ENCODE peak calls at places on chromosomes 2 and 18, in eight cellular contexts. C, P, V, S, Z, L, M and W are unnamed samples.
A peak's percentile ranks its signal among the peaks of the same experiment; 100 is the strongest.

GRCh38 chr2:101327863-101328394 is 19.4 kb upstream of the RNF149 start:
- DNase-seq in S (peak; percentile 79), L (peak; percentile 86), Z (no peak), V (no peak), M (peak; percentile 83), C (no peak), P (no peak), W (no peak)

GRCh38 chr2:22992446-22992845 is 392.5 kb upstream of the KLHL29 start:
- DNase-seq in V (no peak), P (no peak), C (no peak), M (no peak), L (no peak), S (no peak), Z (no peak), W (no peak)

GRCh38 chr2:27353762-27354596 is 2.6 kb downstream of the GTF3C2 start:
- DNase-seq in Z (no peak), L (no peak), M (no peak), S (peak; percentile 44), V (no peak), C (no peak), P (peak; percentile 45), W (no peak)

GRCh38 chr18:79634186-79634585 is 45.4 kb upstream of the CTDP1 start:
- DNase-seq in C (no peak), Z (no peak), P (no peak), M (no peak), S (no peak), L (no peak), V (no peak), W (no peak)

GRCh38 chr2:11343626-11344341 is 652 bp downstream of the ROCK2 start:
- DNase-seq in M (peak; percentile 76), C (peak; percentile 54), P (peak; percentile 37), L (peak; percentile 71), V (peak; percentile 21), Z (no peak), S (peak; percentile 41), W (peak; percentile 69)

GRCh38 chr2:165833156-165833555 is 39.1 kb upstream of the GALNT3 start:
- DNase-seq in Z (no peak), S (peak; percentile 52), M (no peak), P (peak; percentile 83), V (no peak), L (no peak), C (no peak), W (no peak)

GRCh38 chr2:85243101-85244072 is 84.4 kb downstream of the TGOLN2 start:
- DNase-seq in P (no peak), L (no peak), C (no peak), Z (no peak), M (peak; percentile 50), S (no peak), V (no peak), W (no peak)

GRCh38 chr2:202494300-202494699 is 118.2 kb downstream of the BMPR2 start:
- DNase-seq in M (no peak), V (no peak), Z (no peak), C (no peak), L (peak; percentile 40), S (no peak), P (peak; percentile 50), W (no peak)

GRCh38 chr2:222296911-222297599 is 1.7 kb downstream of the PAX3 start:
- DNase-seq in P (peak; percentile 82), V (no peak), M (no peak), C (no peak), S (no peak), L (no peak), Z (no peak), W (no peak)

GRCh38 chr2:146124741-146125140 is 1604.8 kb upstream of the ZEB2 start:
- DNase-seq in C (no peak), M (no peak), P (peak; percentile 88), V (no peak), S (no peak), Z (no peak), L (no peak), W (no peak)

GRCh38 chr2:204152616-204153015 is 216.1 kb downstream of the ICOS start:
- DNase-seq in C (no peak), L (no peak), V (no peak), Z (no peak), S (no peak), P (peak; percentile 13), M (no peak), W (no peak)

GRCh38 chr2:11869423-11869991 is 123.1 kb downstream of the LPIN1 start:
- DNase-seq in C (no peak), S (no peak), V (no peak), P (no peak), M (no peak), L (peak; percentile 3), Z (no peak), W (no peak)

GRCh38 chr18:54163458-54163857 is 61.0 kb downstream of the MBD2 start:
- DNase-seq in V (no peak), L (no peak), S (no peak), C (no peak), M (no peak), Z (no peak), P (no peak), W (no peak)

GRCh38 chr2:8984152-8984551 is 19.3 kb downstream of the MBOAT2 start:
- DNase-seq in S (no peak), C (no peak), V (no peak), L (no peak), P (peak; percentile 48), Z (no peak), M (no peak), W (no peak)

GRCh38 chr2:16471031-16471430 is 194.6 kb downstream of the CYRIA start:
- DNase-seq in M (no peak), V (no peak), L (no peak), C (no peak), P (no peak), S (no peak), Z (no peak), W (no peak)

GRCh38 chr2:55137024-55137958 is 87.0 kb upstream of the RTN4 start:
- DNase-seq in Z (no peak), P (no peak), S (no peak), V (no peak), L (peak; percentile 69), M (no peak), C (no peak), W (no peak)

GRCh38 chr2:55130849-55131248 is 80.6 kb upstream of the RTN4 start:
- DNase-seq in L (no peak), S (no peak), V (no peak), P (no peak), C (no peak), Z (no peak), M (no peak), W (no peak)

GRCh38 chr2:55134316-55134706 is 84.1 kb upstream of the RTN4 start:
- DNase-seq in S (no peak), C (no peak), Z (no peak), P (no peak), V (no peak), L (no peak), M (no peak), W (peak; percentile 30)

GRCh38 chr2:55136138-55136541 is 85.9 kb upstream of the RTN4 start:
- DNase-seq in V (no peak), P (no peak), L (peak; percentile 68), M (peak; percentile 56), C (no peak), Z (no peak), S (no peak), W (no peak)

GRCh38 chr2:55133467-55134315 is 83.4 kb upstream of the RTN4 start:
- DNase-seq in V (peak; percentile 63), C (peak; percentile 41), M (no peak), L (no peak), P (peak; percentile 93), Z (no peak), S (no peak), W (peak; percentile 66)
- H3K4me3 ChIP-seq in V (peak overlapping the region; percentile 90), C (peak overlapping the region; percentile 55), M (no peak overlapping the region), L (peak overlapping the region; percentile 10), P (peak overlapping the region; percentile 42), Z (peak overlapping the region; percentile 27), S (no peak overlapping the region), W (peak overlapping the region; percentile 47)

DNA sequence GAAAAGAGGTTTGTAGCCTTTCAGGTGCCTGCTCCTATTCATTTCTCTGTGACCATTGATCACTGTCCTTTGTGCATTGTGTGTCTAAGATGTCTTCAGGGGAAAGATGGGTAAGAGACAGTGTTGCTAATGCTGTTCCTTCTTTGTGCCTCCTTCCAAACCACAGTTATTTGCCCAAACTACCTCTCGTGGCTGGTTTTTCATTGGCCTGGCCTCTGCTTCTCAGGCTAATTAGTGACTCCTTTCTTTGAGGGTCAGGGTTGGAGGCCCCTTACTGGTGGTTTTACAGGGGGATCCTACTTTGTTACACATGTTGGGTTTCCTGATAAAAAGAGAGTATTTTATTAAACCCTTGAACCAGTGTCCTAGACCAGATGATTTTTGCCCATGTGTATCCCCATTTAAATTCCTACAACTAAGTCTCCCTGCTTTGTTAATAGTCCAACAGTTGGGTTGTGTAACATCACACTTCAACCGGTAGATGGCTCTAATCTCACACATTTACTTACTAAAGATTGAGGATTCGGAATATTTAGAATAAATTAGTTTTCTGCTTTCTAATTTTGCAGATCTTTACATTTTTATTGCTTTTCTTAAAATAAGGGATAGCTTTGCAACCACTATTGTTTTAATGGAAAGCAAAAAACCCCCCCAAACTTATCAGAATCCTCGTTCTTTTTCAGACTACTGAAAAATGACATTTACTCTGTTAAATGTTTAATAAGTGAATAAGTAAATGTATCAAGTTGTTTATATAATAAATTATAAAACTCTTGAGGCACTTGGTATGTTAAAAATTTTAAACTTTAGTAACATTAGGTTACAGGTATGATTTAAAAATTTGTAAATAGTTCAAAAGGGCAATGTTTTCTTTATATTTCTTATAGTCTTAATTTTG is 2.4 kb downstream of the MARS2 start:
- DNase-seq in P (peak; percentile 53), C (no peak), V (no peak), M (no peak), L (no peak), Z (no peak), S (no peak), W (no peak)
- H3K4me3 ChIP-seq in P (peak overlapping the region; percentile 33), C (peak overlapping the region; percentile 93), V (peak overlapping the region; percentile 98), M (no peak overlapping the region), L (no peak overlapping the region), Z (peak overlapping the region; percentile 23), S (peak overlapping the region; percentile 98), W (peak overlapping the region; percentile 93)

GRCh38 chr18:9612215-9612830 is 2.0 kb downstream of the PPP4R1 start:
- DNase-seq in P (peak; percentile 52), V (peak; percentile 15), L (peak; percentile 53), M (peak; percentile 51), Z (no peak), S (peak; percentile 48), C (no peak), W (no peak)
- H3K4me3 ChIP-seq in P (peak overlapping the region; percentile 67), V (peak overlapping the region; percentile 79), L (no peak overlapping the region), M (no peak overlapping the region), Z (peak overlapping the region; percentile 80), S (peak overlapping the region; percentile 94), C (no peak overlapping the region), W (peak overlapping the region; percentile 9)

GRCh38 chr2:37324786-37325624 is at the start of gene PRKD3:
- DNase-seq in S (peak; percentile 55), C (peak; percentile 61), P (peak; percentile 42), Z (no peak), L (peak; percentile 77), V (peak; percentile 36), M (peak; percentile 56), W (peak; percentile 80)

GRCh38 chr2:37324536-37324785 is 172 bp downstream of the PRKD3 start:
- DNase-seq in S (no peak), Z (peak; percentile 17), P (peak; percentile 68), C (peak; percentile 66), M (peak; percentile 87), L (no peak), V (peak; percentile 62), W (no peak)

GRCh38 chr2:37322368-37322767 is 2.3 kb downstream of the PRKD3 start:
- DNase-seq in V (no peak), Z (no peak), M (no peak), C (no peak), P (peak; percentile 54), S (no peak), L (no peak), W (no peak)

GRCh38 chr2:37323770-37324535 is 680 bp downstream of the PRKD3 start:
- DNase-seq in L (peak; percentile 62), P (peak; percentile 43), M (no peak), Z (no peak), V (peak; percentile 5), S (peak; percentile 13), C (no peak), W (peak; percentile 38)

GRCh38 chr2:37323176-37323575 is 1.5 kb downstream of the PRKD3 start:
- DNase-seq in V (no peak), L (no peak), Z (no peak), S (no peak), M (no peak), C (no peak), P (peak; percentile 12), W (no peak)
- H3K4me3 ChIP-seq in V (peak overlapping the region; percentile 93), L (peak overlapping the region; percentile 88), Z (peak overlapping the region; percentile 78), S (peak overlapping the region; percentile 65), M (peak overlapping the region; percentile 79), C (peak overlapping the region; percentile 75), P (peak overlapping the region; percentile 77), W (peak overlapping the region; percentile 67)